ENCODE peak calls at places on chromosomes 11 and 22, in four cellular contexts. E is mammary epithelial cell, Q is HCT116, P is astrocyte. G is an unnamed sample.

GRCh38 chr11:62539238-62539925 is 7.2 kb downstream of the AHNAK start:
- DNase-seq in E (peak; percentile 86), Q (no peak), P (peak; percentile 90), G (peak; percentile 65)

GRCh38 chr11:6604081-6604626 is 580 bp downstream of the ILK start:
- DNase-seq in E (peak; percentile 46), Q (no peak), P (peak; percentile 46), G (peak; percentile 79)

GRCh38 chr11:66184728-66185127 is 83.7 kb upstream of the RAB1B start:
- DNase-seq in E (no peak), Q (no peak), P (no peak), G (no peak)

GRCh38 chr22:47282366-47282765 is 519.9 kb downstream of the TBC1D22A start:
- DNase-seq in E (no peak), Q (no peak), P (no peak), G (no peak)

GRCh38 chr11:71192629-71193028 is 59.7 kb downstream of the SHANK2 start:
- DNase-seq in E (no peak), Q (no peak), P (no peak), G (no peak)

GRCh38 chr11:20363149-20363499 is 390 bp upstream of the HTATIP2 start:
- DNase-seq in E (no peak), Q (no peak), P (no peak), G (no peak)

GRCh38 chr22:48560836-48561235 is 1266.8 kb downstream of the BRD1 start:
- DNase-seq in E (no peak), Q (no peak), P (no peak), G (no peak)

GRCh38 chr11:121237686-121238658 is 54.6 kb upstream of the SC5D start:
- DNase-seq in E (peak; percentile 89), Q (no peak), P (peak; percentile 96), G (peak; percentile 6)

GRCh38 chr22:38927033-38927789 is 30.2 kb upstream of the APOBEC3A start:
- DNase-seq in E (no peak), Q (peak; percentile 74), P (peak; percentile 39), G (peak; percentile 63)

GRCh38 chr11:111483431-111483830 is 28.8 kb downstream of the BTG4 start:
- DNase-seq in E (no peak), Q (no peak), P (no peak), G (no peak)

GRCh38 chr11:114340311-114341131 is 44.3 kb downstream of the NNMT start:
- DNase-seq in E (peak; percentile 57), Q (peak; percentile 51), P (peak; percentile 64), G (peak; percentile 86)

GRCh38 chr11:73198677-73199076 is 19.4 kb upstream of the P2RY2 start:
- DNase-seq in E (no peak), Q (peak; percentile 45), P (peak; percentile 10), G (peak; percentile 81)

GRCh38 chr11:115607621-115608191 is 103.5 kb upstream of the CADM1 start:
- DNase-seq in E (no peak), Q (no peak), P (peak; percentile 75), G (no peak)

GRCh38 chr11:100328626-100329340 is 358.3 kb upstream of the ARHGAP42 start:
- DNase-seq in E (peak; percentile 87), Q (no peak), P (no peak), G (no peak)

GRCh38 chr22:29300807-29301601 is 5.4 kb upstream of the GAS2L1 start:
- DNase-seq in E (no peak), Q (no peak), P (no peak), G (no peak)

GRCh38 chr11:78715639-78716311 is 141.1 kb upstream of the NARS2 start:
- DNase-seq in E (peak; percentile 95), Q (peak; percentile 73), P (peak; percentile 84), G (peak; percentile 36)

GRCh38 chr11:13329670-13330401 is 52.2 kb downstream of the BMAL1 start:
- DNase-seq in E (peak; percentile 74), Q (no peak), P (peak; percentile 48), G (no peak)

DNA sequence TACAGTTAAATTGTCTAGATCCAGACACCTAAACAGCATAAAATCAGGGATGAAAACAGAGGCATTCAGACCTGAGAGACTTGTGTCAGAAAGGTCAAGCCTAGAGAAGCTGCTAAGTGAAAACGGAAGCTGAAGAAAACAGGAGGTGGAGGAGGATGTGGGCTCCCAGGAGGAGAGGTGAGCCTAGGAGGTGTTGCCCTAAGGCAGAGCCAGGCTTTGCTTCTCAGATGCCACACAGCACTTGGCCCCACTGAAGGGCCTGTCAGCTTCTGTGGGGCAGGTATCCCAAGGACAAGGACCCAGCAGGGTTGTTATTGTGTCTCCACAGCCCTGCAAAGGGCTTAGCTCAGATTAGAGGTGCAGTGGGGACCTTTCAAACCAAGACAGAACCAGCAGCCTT is 14.4 kb downstream of the UFD1 start:
- DNase-seq in E (no peak), Q (no peak), P (no peak), G (no peak)
- H3K36me3 ChIP-seq in E (peaks cover 35% of the 10 kb centered on the region), Q (peaks cover 53% of the 10 kb centered on the region), P (peaks cover 39% of the 10 kb centered on the region), G (peaks cover 38% of the 10 kb centered on the region)

GRCh38 chr11:1760351-1761109 is 3.2 kb downstream of the CTSD start:
- DNase-seq in E (no peak), Q (no peak), P (peak; percentile 41), G (peak; percentile 40)
- H3K4me3 ChIP-seq in E (no peak overlapping the region), Q (no peak overlapping the region), P (no peak overlapping the region), G (no peak overlapping the region)

GRCh38 chr11:3163241-3163981 is 1.7 kb downstream of the OSBPL5 start:
- DNase-seq in E (no peak), Q (no peak), P (no peak), G (no peak)

GRCh38 chr11:3164540-3165151 is 464 bp downstream of the OSBPL5 start:
- DNase-seq in E (no peak), Q (no peak), P (no peak), G (peak; percentile 31)

GRCh38 chr11:3162410-3163240 is 2.5 kb downstream of the OSBPL5 start:
- DNase-seq in E (no peak), Q (no peak), P (no peak), G (no peak)

GRCh38 chr11:3165152-3165705 is at the start of gene OSBPL5:
- DNase-seq in E (peak; percentile 42), Q (no peak), P (peak; percentile 49), G (peak; percentile 61)

GRCh38 chr11:3164138-3164539 is 971 bp downstream of the OSBPL5 start:
- DNase-seq in E (no peak), Q (no peak), P (no peak), G (no peak)
- TF ChIP-seq EZH2 in E (no peak), Q (no peak), P (no peak), G (no peak)

GRCh38 chr11:46642627-46643335 is 25.4 kb downstream of the ATG13 start:
- DNase-seq in E (no peak), Q (no peak), P (no peak), G (no peak)
- H3K36me3 ChIP-seq in E (peaks cover 6% of the 10 kb centered on the region), Q (peaks cover 10% of the 10 kb centered on the region), P (peaks cover 19% of the 10 kb centered on the region), G (peaks cover 10% of the 10 kb centered on the region)

DNA sequence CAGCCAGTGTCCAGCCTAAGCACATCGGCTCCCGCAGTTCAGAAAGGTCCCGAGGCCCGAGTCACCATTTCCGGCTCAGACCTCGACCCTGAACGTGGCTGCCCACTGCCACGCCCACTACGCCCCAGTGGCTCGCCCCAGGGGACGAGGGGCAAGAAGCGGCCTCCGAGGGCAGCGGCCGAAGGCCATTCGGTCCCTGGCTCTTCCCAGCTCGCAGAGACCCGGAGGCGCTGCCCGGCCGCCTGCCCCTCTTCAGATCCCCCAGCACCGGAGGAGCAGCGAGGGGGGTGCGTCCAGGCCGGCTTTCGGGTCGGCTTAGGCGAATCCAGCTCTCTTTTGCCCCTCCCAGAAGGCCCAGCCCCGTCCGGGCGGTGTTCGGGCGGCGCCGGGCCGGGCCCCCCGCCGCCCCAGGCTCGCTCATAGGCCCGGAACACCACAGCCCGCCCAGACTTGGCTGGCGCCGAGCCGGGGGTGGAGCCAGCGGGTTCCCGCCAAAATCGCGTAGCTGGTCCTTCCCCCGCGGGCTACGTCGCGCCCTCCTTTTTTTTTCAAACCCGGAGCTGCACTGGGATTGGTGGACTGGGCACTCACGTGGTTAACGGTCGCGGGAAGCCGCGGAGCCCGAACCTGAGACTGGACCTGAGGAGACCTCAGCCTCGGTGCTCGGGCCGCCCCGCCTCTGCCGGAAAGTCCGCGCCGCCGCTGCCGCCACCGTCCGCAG is at the start of gene WEE1:
- DNase-seq in E (peak; percentile 99), Q (peak; percentile 96), P (peak; percentile 91), G (peak; percentile 99)
- H3K4me3 ChIP-seq in E (peak within 1 kb of the TSS; percentile 97), Q (peak within 1 kb of the TSS; percentile 86), P (peak within 1 kb of the TSS; percentile 89), G (peak within 1 kb of the TSS; percentile 56)

DNA sequence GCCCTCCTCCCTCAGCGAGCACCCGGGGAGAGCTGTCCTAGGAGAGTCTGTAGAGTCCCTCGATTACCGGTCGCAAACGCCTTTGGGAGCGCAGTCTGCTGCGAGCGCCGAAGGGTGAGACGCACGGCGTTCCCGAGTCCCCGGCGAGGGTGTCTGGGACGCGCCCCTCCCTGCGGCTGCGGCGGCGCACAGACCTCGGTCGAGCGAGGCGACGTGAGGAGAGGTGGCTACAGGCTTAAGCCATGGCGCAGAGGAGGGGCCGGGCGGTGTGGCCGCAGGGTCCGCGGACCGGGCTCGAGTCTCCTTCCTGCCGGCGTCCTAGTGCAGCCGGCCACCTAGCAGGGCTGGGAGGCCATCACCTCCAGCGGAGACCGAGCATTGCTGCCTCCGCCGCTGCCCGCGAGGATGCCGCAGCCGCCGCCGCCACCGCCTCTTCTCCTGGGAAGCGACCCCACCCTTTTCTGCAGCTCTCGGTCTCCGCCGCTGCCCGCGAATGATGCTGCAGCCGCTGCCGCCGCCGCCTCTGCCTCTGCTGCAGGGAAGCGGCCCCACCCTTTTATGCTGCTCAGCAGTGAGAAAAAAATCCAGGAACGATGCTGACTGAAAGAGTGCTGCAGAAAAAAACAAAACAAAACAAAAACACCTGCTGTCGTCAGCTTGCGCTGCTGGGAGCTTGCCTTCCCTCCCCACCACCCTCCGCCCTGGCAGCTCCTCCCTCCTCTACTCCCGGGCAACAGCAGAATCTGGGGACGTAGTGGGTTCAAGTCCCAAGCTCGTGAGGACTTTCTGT is at the start of gene MAP6:
- DNase-seq in E (peak; percentile 19), Q (no peak), P (no peak), G (no peak)
- TF ChIP-seq EZH2 in E (no peak), Q (no peak), P (peak; percentile 82), G (peak; percentile 83)

GRCh38 chr22:41578114-41578513 is 11.5 kb downstream of the PMM1 start:
- DNase-seq in E (no peak), Q (no peak), P (no peak), G (no peak)

GRCh38 chr22:41573677-41574264 is 13.0 kb downstream of the CSDC2 start:
- DNase-seq in E (no peak), Q (no peak), P (no peak), G (no peak)

GRCh38 chr22:41574847-41575381 is 14.1 kb downstream of the CSDC2 start:
- DNase-seq in E (no peak), Q (no peak), P (no peak), G (no peak)

GRCh38 chr22:41576877-41577276 is 12.8 kb downstream of the PMM1 start:
- DNase-seq in E (peak; percentile 43), Q (peak; percentile 35), P (no peak), G (peak; percentile 31)

DNA sequence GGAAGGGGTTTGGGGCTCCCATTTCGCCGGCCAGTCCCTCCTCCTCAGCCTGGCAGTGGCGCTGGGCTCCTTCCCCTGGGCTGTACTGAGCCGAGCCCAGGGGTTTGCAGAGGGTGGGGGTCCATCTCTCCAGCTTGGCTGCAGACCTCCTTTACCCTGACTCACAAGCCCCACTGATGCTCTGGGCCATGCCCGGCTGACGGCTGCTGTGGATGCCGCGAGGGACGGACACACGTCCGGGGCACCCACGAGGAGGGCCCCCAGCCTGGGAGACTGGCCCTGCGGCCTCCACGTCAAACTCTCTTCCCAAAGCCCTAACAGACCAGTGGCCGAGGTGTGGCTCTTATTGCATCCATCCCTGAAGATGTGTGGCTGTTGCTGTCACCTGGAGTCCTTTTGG is 14.1 kb downstream of the PMM1 start:
- DNase-seq in E (no peak), Q (no peak), P (no peak), G (no peak)
- H3K36me3 ChIP-seq in E (peaks cover 4% of the 10 kb centered on the region), Q (peaks cover 2% of the 10 kb centered on the region), P (peaks cover 5% of the 10 kb centered on the region), G (peaks cover 7% of the 10 kb centered on the region)

GRCh38 chr11:118895093-118896039 is 11.7 kb downstream of the CXCR5 start:
- DNase-seq in E (no peak), Q (no peak), P (no peak), G (no peak)
- H3K4me3 ChIP-seq in E (no peak overlapping the region), Q (no peak overlapping the region), P (no peak overlapping the region), G (no peak overlapping the region)

G was measured in endothelial cell of umbilical vein.